ENCODE peak calls at places on chromosomes 2 and 18, in ten cellular contexts. C is HCT116, Q is K562, Z is body of pancreas, A is uterus, V is lower leg skin, I is GM12892, Y is spleen, N is upper lobe of left lung, K is IMR-90. L is an unnamed sample.

GRCh38 chr2:239600650-239601049 is 199.8 kb upstream of the HDAC4 start:
- DNase-seq in C (no peak), Q (no peak), Z (no peak), A (peak; percentile 3), V (no peak), I (no peak), Y (peak; percentile 32), N (no peak), K (no peak), L (no peak)

GRCh38 chr2:10405441-10405840 is 42.7 kb downstream of the ODC1 start:
- DNase-seq in C (no peak), Q (no peak), Z (peak; percentile 85), A (peak; percentile 68), V (peak; percentile 55), I (no peak), Y (no peak), N (peak; percentile 69), K (peak; percentile 95), L (peak; percentile 96)

GRCh38 chr2:71048096-71048495 is 20.4 kb upstream of the NAGK start:
- DNase-seq in C (no peak), Q (no peak), Z (no peak), A (no peak), V (no peak), I (no peak), Y (no peak), N (no peak), K (no peak), L (no peak)

GRCh38 chr18:58793361-58793760 is 71.3 kb upstream of the ZNF532 start:
- DNase-seq in C (no peak), Q (no peak), Z (no peak), A (peak; percentile 27), V (no peak), I (no peak), Y (no peak), N (no peak), K (peak; percentile 90), L (peak; percentile 28)

GRCh38 chr18:3219621-3220335 is at the start of gene MYOM1:
- DNase-seq in C (no peak), Q (no peak), Z (no peak), A (no peak), V (no peak), I (no peak), Y (no peak), N (no peak), K (no peak), L (no peak)

GRCh38 chr2:10305254-10305635 is 2.5 kb downstream of the HPCAL1 start:
- DNase-seq in C (no peak), Q (no peak), Z (no peak), A (no peak), V (no peak), I (no peak), Y (no peak), N (no peak), K (no peak), L (no peak)

GRCh38 chr2:221502270-221502973 is 69.7 kb downstream of the EPHA4 start:
- DNase-seq in C (no peak), Q (no peak), Z (no peak), A (no peak), V (no peak), I (no peak), Y (no peak), N (no peak), K (peak; percentile 69), L (no peak)

GRCh38 chr2:11967946-11968465 is 221.6 kb downstream of the LPIN1 start:
- DNase-seq in C (no peak), Q (peak; percentile 90), Z (no peak), A (peak; percentile 35), V (peak; percentile 53), I (no peak), Y (no peak), N (no peak), K (peak; percentile 22), L (no peak)

GRCh38 chr2:158619496-158619895 is 162.7 kb downstream of the PKP4 start:
- DNase-seq in C (no peak), Q (no peak), Z (no peak), A (no peak), V (no peak), I (no peak), Y (no peak), N (peak; percentile 25), K (peak; percentile 57), L (no peak)

GRCh38 chr2:56314809-56315208 is 131.0 kb downstream of the CCDC85A start:
- DNase-seq in C (no peak), Q (no peak), Z (no peak), A (no peak), V (no peak), I (no peak), Y (no peak), N (no peak), K (no peak), L (no peak)

GRCh38 chr2:222655748-222656543 is at the start of gene FARSB:
- DNase-seq in C (peak; percentile 92), Q (peak; percentile 92), Z (peak; percentile 97), A (peak; percentile 92), V (peak; percentile 93), I (peak; percentile 79), Y (peak; percentile 99), N (peak; percentile 97), K (peak; percentile 96), L (peak; percentile 80)
- TF ChIP-seq POLR2A in C (peak; percentile 21), Q (peak; percentile 86), Z (peak; percentile 68), A (peak; percentile 39), V (no peak), I (peak; percentile 96), Y (no peak), N (peak; percentile 52), K (peak; percentile 47), L (peak; percentile 93)

GRCh38 chr2:120392923-120393322 is 47.0 kb downstream of the INHBB start:
- DNase-seq in C (no peak), Q (no peak), Z (no peak), A (no peak), V (no peak), I (no peak), Y (peak; percentile 18), N (no peak), K (no peak), L (no peak)
- TF ChIP-seq POLR2A in C (no peak), Q (no peak), Z (no peak), A (no peak), V (no peak), I (no peak), Y (no peak), N (no peak), K (no peak), L (no peak)

GRCh38 chr2:27050996-27051901 is at the start of gene AGBL5:
- DNase-seq in C (peak; percentile 91), Q (peak; percentile 100), Z (peak; percentile 95), A (peak; percentile 98), V (peak; percentile 96), I (peak; percentile 100), Y (peak; percentile 97), N (peak; percentile 96), K (peak; percentile 90), L (peak; percentile 97)

GRCh38 chr2:27053321-27053720 is 1.9 kb downstream of the AGBL5 start:
- DNase-seq in C (no peak), Q (no peak), Z (no peak), A (no peak), V (no peak), I (no peak), Y (peak; percentile 70), N (no peak), K (no peak), L (no peak)

GRCh38 chr2:27051902-27052645 is 606 bp downstream of the AGBL5 start:
- DNase-seq in C (no peak), Q (no peak), Z (peak; percentile 37), A (no peak), V (peak; percentile 40), I (no peak), Y (peak; percentile 91), N (peak; percentile 27), K (no peak), L (no peak)

GRCh38 chr2:27049422-27050280 is 1.8 kb upstream of the AGBL5 start:
- DNase-seq in C (no peak), Q (no peak), Z (peak; percentile 58), A (peak; percentile 48), V (no peak), I (peak; percentile 80), Y (peak; percentile 91), N (peak; percentile 52), K (no peak), L (peak; percentile 53)

GRCh38 chr2:27050281-27050995 is 1.0 kb upstream of the AGBL5 start:
- DNase-seq in C (peak; percentile 90), Q (peak; percentile 65), Z (peak; percentile 93), A (peak; percentile 96), V (peak; percentile 95), I (peak; percentile 83), Y (peak; percentile 93), N (peak; percentile 91), K (peak; percentile 98), L (peak; percentile 80)
- TF ChIP-seq POLR2A in C (peak; percentile 71), Q (peak; percentile 72), Z (peak; percentile 54), A (peak; percentile 11), V (no peak), I (no peak), Y (no peak), N (no peak), K (peak; percentile 98), L (peak; percentile 92)

DNA sequence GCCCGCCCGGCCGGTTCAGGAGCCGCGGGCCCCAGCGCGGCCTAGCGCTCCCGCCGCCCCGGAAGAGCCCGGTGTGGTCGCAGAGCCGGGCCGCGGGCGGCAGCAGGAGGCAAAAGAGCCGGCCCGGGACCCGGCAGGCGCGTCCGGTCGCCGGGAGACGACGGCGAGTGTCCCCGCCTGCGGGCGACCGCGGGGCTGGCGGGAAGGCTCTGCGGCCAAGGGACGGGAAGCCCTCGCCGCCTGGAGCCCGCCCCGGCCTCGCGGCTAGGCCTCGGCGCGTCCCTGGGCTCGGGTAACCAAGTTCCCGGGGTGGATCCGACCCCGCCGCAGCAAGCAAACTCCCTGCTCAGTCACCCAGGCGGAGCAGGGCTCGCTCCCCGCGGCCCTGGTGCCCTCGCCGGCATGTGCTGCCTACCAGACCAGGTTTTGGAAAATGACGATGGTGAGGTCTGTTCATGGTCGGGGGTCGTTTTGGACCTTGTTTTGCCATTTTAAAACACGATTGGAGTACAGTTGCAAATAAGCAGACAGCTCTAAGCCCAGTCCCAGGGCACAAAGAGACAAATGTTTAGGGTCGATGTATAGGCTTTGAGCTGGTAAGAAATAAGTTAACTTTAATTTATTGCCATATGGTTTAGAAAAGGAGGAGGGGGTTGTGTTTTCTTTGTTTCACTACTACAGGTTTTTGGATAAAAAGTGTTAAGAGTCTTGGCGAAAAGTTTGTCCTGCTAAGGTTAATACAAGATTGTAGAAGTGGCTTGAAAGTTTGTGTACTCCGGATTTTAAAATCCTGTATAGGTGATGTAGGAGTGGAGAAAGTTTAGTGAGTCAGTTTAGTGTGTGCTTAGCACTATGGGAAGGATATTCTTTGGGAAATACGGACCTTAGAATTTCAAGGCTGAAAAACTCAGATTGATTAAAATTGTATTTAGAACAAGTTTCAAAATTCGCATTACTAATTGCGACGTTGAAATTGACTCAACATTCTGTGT is 1.1 kb downstream of the KCMF1 start:
- DNase-seq in C (no peak), Q (no peak), Z (peak; percentile 67), A (peak; percentile 35), V (peak; percentile 29), I (peak; percentile 47), Y (peak; percentile 95), N (peak; percentile 38), K (peak; percentile 42), L (no peak)
- TF ChIP-seq POLR2A in C (no peak), Q (no peak), Z (peak; percentile 39), A (no peak), V (no peak), I (no peak), Y (no peak), N (peak; percentile 18), K (no peak), L (no peak)

GRCh38 chr18:61893971-61894750 is 1.4 kb upstream of the RNF152 start:
- DNase-seq in C (peak; percentile 18), Q (peak; percentile 78), Z (peak; percentile 82), A (peak; percentile 89), V (peak; percentile 76), I (peak; percentile 76), Y (peak; percentile 87), N (peak; percentile 80), K (peak; percentile 64), L (peak; percentile 40)
- TF ChIP-seq POLR2A in C (no peak), Q (no peak), Z (peak; percentile 42), A (peak; percentile 76), V (no peak), I (no peak), Y (no peak), N (no peak), K (peak; percentile 76), L (peak; percentile 54)

L was measured in H54.